ENCODE peak calls at places on chromosome X, in four cellular contexts. F is uterus, R is GM12878, W is lung. P is an unnamed sample. For H3K36me3, the result is how much of the 10 kb centered on the place peaks cover.

GRCh38 chrX:40734956-40735317 is 405 bp downstream of the MED14 start:
- DNase-seq in F (peak), R (no peak), W (no peak), P (no peak)

GRCh38 chrX:65671966-65672365 is 4.5 kb downstream of the MSN start:
- DNase-seq in F (no peak), R (no peak), W (no peak), P (no peak)

GRCh38 chrX:134026732-134027311 is 41.4 kb upstream of the GPC3 start:
- DNase-seq in F (peak), R (no peak), W (peak), P (no peak)

GRCh38 chrX:55742649-55743048 is 25.1 kb downstream of the RRAGB start:
- DNase-seq in F (no peak), R (no peak), W (no peak), P (no peak)

GRCh38 chrX:41275661-41276609 is 58.0 kb upstream of the DDX3X start:
- DNase-seq in F (peak), R (no peak), W (peak), P (peak)

GRCh38 chrX:9873952-9874351 is 87.7 kb downstream of the SHROOM2 start:
- DNase-seq in F (no peak), R (no peak), W (peak), P (no peak)

GRCh38 chrX:39559229-39559628 is 538.5 kb downstream of the BCOR start:
- DNase-seq in F (no peak), R (no peak), W (no peak), P (no peak)

GRCh38 chrX:110045988-110046387 is 43.1 kb downstream of the TMEM164 start:
- DNase-seq in F (no peak), R (no peak), W (no peak), P (no peak)

GRCh38 chrX:149571770-149572169 is 15.5 kb downstream of the MAGEA9B start:
- DNase-seq in F (no peak), R (no peak), W (no peak), P (no peak)

GRCh38 chrX:42531431-42531830 is 246.5 kb downstream of the PPP1R2C start:
- DNase-seq in F (no peak), R (no peak), W (no peak), P (no peak)

GRCh38 chrX:120213438-120214265 is 37.0 kb upstream of the ZBTB33 start:
- DNase-seq in F (peak), R (peak), W (peak), P (no peak)

GRCh38 chrX:32744906-32745305 is 466.4 kb downstream of the DMD start:
- DNase-seq in F (no peak), R (no peak), W (no peak), P (no peak)

GRCh38 chrX:24676403-24677024 is 17.2 kb upstream of the POLA1 start:
- DNase-seq in F (no peak), R (no peak), W (no peak), P (no peak)

GRCh38 chrX:123169247-123169901 is 14.7 kb upstream of the GRIA3 start:
- DNase-seq in F (no peak), R (no peak), W (no peak), P (no peak)

GRCh38 chrX:39470588-39471155 is 627.1 kb downstream of the BCOR start:
- DNase-seq in F (peak), R (no peak), W (no peak), P (no peak)

GRCh38 chrX:46788902-46789301 is 30.0 kb upstream of the SLC9A7 start:
- DNase-seq in F (no peak), R (no peak), W (no peak), P (no peak)

GRCh38 chrX:48071064-48071985 is at the start of gene ZNF630:
- DNase-seq in F (peak), R (peak), W (peak), P (peak)

GRCh38 chrX:120302434-120302833 is 8.8 kb downstream of the TMEM255A start:
- DNase-seq in F (no peak), R (peak), W (no peak), P (no peak)

GRCh38 chrX:110418857-110419249 is 60.2 kb downstream of the RTL9 start:
- DNase-seq in F (no peak), R (no peak), W (no peak), P (no peak)

GRCh38 chrX:36898301-36898700 is 109.9 kb upstream of the FAM47C start:
- DNase-seq in F (no peak), R (no peak), W (no peak), P (no peak)

GRCh38 chrX:150647331-150647730 is 45.9 kb upstream of the MTMR1 start:
- DNase-seq in F (no peak), R (no peak), W (no peak), P (no peak)

GRCh38 chrX:19909761-19910160 is 22.4 kb upstream of the SH3KBP1 start:
- DNase-seq in F (no peak), R (no peak), W (no peak), P (no peak)

GRCh38 chrX:132041016-132041415 is 17.9 kb downstream of the STK26 start:
- DNase-seq in F (no peak), R (no peak), W (no peak), P (no peak)

GRCh38 chrX:8849462-8849861 is 48.3 kb upstream of the FAM9A start:
- DNase-seq in F (no peak), R (no peak), W (no peak), P (no peak)

GRCh38 chrX:8037593-8038348 is 110.6 kb upstream of the PNPLA4 start:
- DNase-seq in F (no peak), R (no peak), W (no peak), P (no peak)

GRCh38 chrX:155643240-155643639 is 30.5 kb upstream of the TMLHE start:
- DNase-seq in F (no peak), R (no peak), W (no peak), P (no peak)

DNA sequence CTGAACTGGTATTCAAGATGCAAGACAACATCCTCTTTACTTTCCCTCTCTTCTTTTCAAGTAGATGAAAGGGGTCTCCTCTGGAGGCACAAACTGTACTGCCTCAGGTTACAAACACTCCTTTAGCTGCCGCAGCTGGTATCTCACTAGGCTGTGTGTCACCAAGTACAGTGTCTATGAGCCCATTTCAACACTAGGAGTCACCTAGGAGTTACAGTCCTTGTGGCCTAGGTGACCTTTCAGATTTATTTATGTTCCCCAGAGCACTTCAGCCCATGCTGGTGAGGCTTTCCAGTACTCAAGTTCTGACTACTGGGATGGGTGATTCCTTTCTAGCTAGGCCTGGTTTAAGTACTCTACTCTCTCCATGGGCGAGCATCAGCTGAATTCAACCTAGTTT is 32.4 kb upstream of the TMLHE start:
- DNase-seq in F (no peak), R (no peak), W (no peak), P (no peak)
- TF ChIP-seq CTCF in F (no peak), R (no peak), W (no peak), P (no peak)

GRCh38 chrX:11591712-11592351 is 73.9 kb downstream of the ARHGAP6 start:
- DNase-seq in F (no peak), R (no peak), W (no peak), P (no peak)
- H3K4me3 ChIP-seq in F (no peak), R (no peak), W (no peak), P (no peak)

GRCh38 chrX:101394372-101394771 is 3.6 kb downstream of the RPL36A start:
- DNase-seq in F (no peak), R (no peak), W (no peak), P (no peak)
- H3K36me3 ChIP-seq in F (under half), R (under half), W (under half), P (under half)

GRCh38 chrX:53047228-53047627 is 1.4 kb upstream of the GPR173 start:
- DNase-seq in F (no peak), R (no peak), W (no peak), P (no peak)
- TF ChIP-seq CTCF in F (peak), R (no peak), W (no peak), P (no peak)

GRCh38 chrX:140503714-140504351 is 1.0 kb downstream of the SOX3 start:
- DNase-seq in F (no peak), R (no peak), W (no peak), P (peak)
- H3K4me3 ChIP-seq in F (peak), R (no peak), W (no peak), P (peak)

GRCh38 chrX:153592966-153593688 is 5.8 kb downstream of the CCNQ start:
- DNase-seq in F (no peak), R (no peak), W (no peak), P (peak)
- H3K36me3 ChIP-seq in F (under half), R (under half), W (under half), P (under half)

GRCh38 chrX:347351-348117 is 28.9 kb upstream of the GTPBP6 start:
- DNase-seq in F (no peak), R (no peak), W (no peak), P (peak)
- TF ChIP-seq CTCF in F (no peak), R (no peak), W (no peak), P (no peak)

DNA sequence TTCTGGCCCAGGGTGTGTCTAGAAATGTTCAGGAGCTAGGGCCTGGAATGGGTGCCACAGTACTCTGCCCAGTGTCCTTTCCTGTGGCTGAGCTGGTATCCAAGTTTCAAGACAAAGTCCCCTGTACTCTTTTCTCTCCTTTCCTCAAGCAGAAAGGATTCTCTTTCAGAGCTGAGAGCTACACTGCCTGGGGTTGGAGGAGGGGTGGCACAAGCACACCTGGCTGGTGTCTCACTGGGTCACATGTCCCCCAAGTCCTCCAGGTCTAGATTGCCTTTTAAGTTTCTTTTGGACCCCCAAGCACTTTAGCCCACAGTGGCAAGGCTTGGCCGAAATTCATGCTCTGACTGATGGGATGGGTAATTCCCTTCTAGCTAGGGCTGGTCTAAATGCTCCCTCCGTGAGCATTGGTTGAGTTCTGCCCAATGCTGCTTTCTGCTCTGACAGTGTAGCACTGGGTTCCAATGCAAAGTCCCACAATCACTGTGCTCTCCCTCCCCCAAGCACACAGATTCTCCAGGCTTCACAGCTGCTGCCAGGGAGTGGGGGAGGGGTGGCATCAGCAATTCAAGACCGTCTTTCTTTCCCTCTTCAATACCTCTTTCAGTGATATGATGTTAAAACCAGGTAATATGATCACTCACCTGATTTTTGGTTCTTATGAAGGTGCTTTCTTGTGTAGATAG is 47.8 kb downstream of the BEX3 start:
- DNase-seq in F (no peak), R (no peak), W (no peak), P (no peak)
- H3K4me3 ChIP-seq in F (no peak), R (no peak), W (no peak), P (no peak)

DNA sequence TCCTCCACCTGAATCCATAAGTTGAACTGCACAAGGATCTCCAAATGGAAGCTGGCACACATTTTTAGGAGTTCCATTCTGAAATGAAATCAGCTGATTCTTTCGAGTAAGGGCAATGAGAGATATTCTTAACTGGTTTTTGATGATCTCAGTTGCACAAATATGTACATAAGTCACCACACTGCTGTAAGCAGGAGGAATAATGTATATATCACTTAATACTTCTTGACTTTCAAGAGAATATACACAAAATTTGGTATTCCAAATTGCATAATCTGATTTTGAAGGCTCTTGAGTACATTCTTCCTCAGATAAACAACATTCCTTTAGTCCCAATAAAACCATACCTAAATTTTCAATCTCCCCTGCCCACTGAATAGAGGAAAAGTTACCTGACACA is 8.2 kb downstream of the FANCB start:
- DNase-seq in F (no peak), R (no peak), W (no peak), P (no peak)
- H3K36me3 ChIP-seq in F (under half), R (under half), W (under half), P (under half)